ENCODE peak calls at places on chromosomes 4 and X, in six cellular contexts. B is NCI-H1417, X is NAMALWA, G is NCI-H1092 treated with DMSO at 0.1 percent for 48 hours, I is COLO829, L is nucleus accumbens. U is an unnamed sample.

GRCh38 chr4:102551946-102552575 is 50.9 kb downstream of the NFKB1 start:
- DNase-seq in B (no peak), X (no peak), G (no peak), I (peak; percentile 40), L (no peak), U (no peak)

GRCh38 chr4:89204624-89205023 is 93.3 kb downstream of the TIGD2 start:
- DNase-seq in B (no peak), X (no peak), G (peak; percentile 17), I (no peak), L (no peak), U (no peak)

GRCh38 chr4:7144374-7145290 is 47.7 kb upstream of the SORCS2 start:
- DNase-seq in B (no peak), X (no peak), G (no peak), I (no peak), L (no peak), U (no peak)

GRCh38 chr4:159105063-159105414 is 2.2 kb downstream of the RAPGEF2 start:
- DNase-seq in B (no peak), X (peak; percentile 35), G (no peak), I (no peak), L (no peak), U (no peak)

GRCh38 chrX:44061940-44062339 is 88.8 kb upstream of the NDP start:
- DNase-seq in B (no peak), X (no peak), G (no peak), I (no peak), L (no peak), U (no peak)

GRCh38 chr4:3387943-3388348 is 53.8 kb upstream of the HGFAC start:
- DNase-seq in B (no peak), X (no peak), G (no peak), I (no peak), L (no peak), U (peak; percentile 69)

GRCh38 chr4:41363384-41363981 is 106.8 kb downstream of the UCHL1 start:
- DNase-seq in B (no peak), X (no peak), G (no peak), I (no peak), L (peak; percentile 19), U (no peak)

GRCh38 chr4:185657699-185658098 is 122.4 kb upstream of the PDLIM3 start:
- DNase-seq in B (no peak), X (no peak), G (no peak), I (no peak), L (no peak), U (no peak)

GRCh38 chrX:45083314-45083713 is 117.4 kb downstream of the DIPK2B start:
- DNase-seq in B (no peak), X (no peak), G (no peak), I (no peak), L (no peak), U (no peak)

GRCh38 chrX:103092942-103093341 is at the start of gene NXF3:
- DNase-seq in B (no peak), X (no peak), G (no peak), I (no peak), L (no peak), U (no peak)

GRCh38 chrX:119266364-119266995 is 30.4 kb downstream of the PGRMC1 start:
- DNase-seq in B (no peak), X (peak; percentile 38), G (peak; percentile 13), I (peak; percentile 16), L (no peak), U (no peak)

GRCh38 chr4:589219-589963 is 13.3 kb upstream of the TMEM271 start:
- DNase-seq in B (no peak), X (no peak), G (no peak), I (no peak), L (no peak), U (no peak)

GRCh38 chr4:60656171-60656570 is 544.0 kb upstream of the ADGRL3 start:
- DNase-seq in B (no peak), X (no peak), G (no peak), I (no peak), L (no peak), U (no peak)

GRCh38 chr4:120263623-120264022 is 197.0 kb upstream of the MAD2L1 start:
- DNase-seq in B (no peak), X (no peak), G (no peak), I (no peak), L (no peak), U (no peak)

U was measured in omental fat pad.